ENCODE peak calls at places on chromosomes 4 and X, in six cellular contexts. J is stimulated activated naive CD8-positive, alpha-beta T cell treated with anti-CD3 and anti-CD28 coated beads, Interleukin-15, amount 100 ng/mL, for 72 hours; V is Peyer's patch; X is AG08396; I is iris pigment epithelial cell; A is activated T-cell treated with anti-CD3 and anti-CD28 coated beads for 1 hour. O is an unnamed sample.

GRCh38 chrX:17674611-17675010 is 62.7 kb upstream of the SCML1 start:
- DNase-seq in X (no peak), A (no peak), V (no peak), I (no peak), J (no peak), O (no peak)

GRCh38 chr4:2365054-2365912 is 53.2 kb downstream of the ZFYVE28 start:
- DNase-seq in A (no peak), I (no peak), J (no peak), X (no peak), V (no peak), O (no peak)

GRCh38 chr4:78057600-78058560 is 757 bp downstream of the FRAS1 start:
- DNase-seq in V (peak), X (peak), A (no peak), J (peak), I (peak), O (peak)

GRCh38 chr4:162201673-162202072 is 37.9 kb upstream of the FSTL5 start:
- DNase-seq in A (no peak), X (no peak), J (no peak), I (peak), V (no peak), O (no peak)

GRCh38 chr4:22903913-22904312 is 211.2 kb downstream of the GBA3 start:
- DNase-seq in X (no peak), V (no peak), I (no peak), J (no peak), A (no peak), O (no peak)

GRCh38 chr4:76087007-76087769 is 12.7 kb downstream of the ART3 start:
- DNase-seq in J (no peak), V (peak), A (no peak), X (peak), I (peak), O (peak)

GRCh38 chr4:136754810-136755530 is 777.3 kb downstream of the PCDH18 start:
- DNase-seq in X (no peak), I (no peak), A (no peak), V (no peak), J (no peak), O (no peak)

GRCh38 chrX:150146271-150146888 is 208.1 kb upstream of the EOLA2 start:
- DNase-seq in V (no peak), A (no peak), X (no peak), I (no peak), J (no peak), O (no peak)

GRCh38 chrX:143340190-143340589 is 177.1 kb downstream of the SPANXN3 start:
- DNase-seq in V (no peak), J (no peak), X (no peak), I (no peak), A (no peak), O (no peak)

GRCh38 chr4:87005369-87005689 is 70.5 kb downstream of the AFF1 start:
- DNase-seq in J (no peak), A (no peak), X (no peak), V (no peak), I (no peak), O (no peak)

GRCh38 chr4:57048590-57049304 is 61.4 kb downstream of the IGFBP7 start:
- DNase-seq in A (no peak), V (no peak), I (peak), J (no peak), X (no peak), O (no peak)

GRCh38 chrX:23666282-23666681 is 1.0 kb upstream of the PRDX4 start:
- DNase-seq in J (no peak), X (no peak), A (no peak), V (no peak), I (no peak), O (no peak)

GRCh38 chrX:9627827-9628406 is 137.7 kb downstream of the GPR143 start:
- DNase-seq in I (peak), V (no peak), J (no peak), A (no peak), X (no peak), O (no peak)

GRCh38 chr4:136369073-136369472 is 1163.2 kb downstream of the PCDH18 start:
- DNase-seq in A (no peak), X (no peak), V (no peak), J (no peak), I (peak), O (no peak)

GRCh38 chr4:67687639-67688038 is 13.3 kb downstream of the UBA6 start:
- DNase-seq in I (peak), X (no peak), A (no peak), J (no peak), V (no peak), O (no peak)

GRCh38 chr4:8652181-8653078 is 59.9 kb downstream of the CPZ start:
- DNase-seq in J (no peak), I (no peak), A (no peak), X (no peak), V (peak), O (no peak)

GRCh38 chrX:140766024-140766611 is 56.6 kb downstream of the LINC00632 start:
- DNase-seq in X (peak), V (no peak), J (peak), A (peak), I (peak), O (no peak)

GRCh38 chr4:7466904-7467303 is 32.2 kb upstream of the PSAPL1 start:
- DNase-seq in A (no peak), I (no peak), V (no peak), X (no peak), J (no peak), O (no peak)

GRCh38 chrX:108001218-108001814 is 19.1 kb upstream of the TEX13B start:
- DNase-seq in V (no peak), A (no peak), X (peak), I (peak), J (peak), O (peak)

GRCh38 chr4:176150283-176150682 is 45.1 kb downstream of the SPATA4 start:
- DNase-seq in V (no peak), I (peak), A (no peak), J (no peak), X (peak), O (peak)

GRCh38 chr4:88573995-88574394 is 18.3 kb upstream of the HERC3 start:
- DNase-seq in I (no peak), J (no peak), V (no peak), X (no peak), A (no peak), O (peak)

GRCh38 chr4:52600275-52600674 is 58.8 kb downstream of the USP46 start:
- DNase-seq in X (no peak), V (no peak), J (no peak), I (no peak), A (no peak), O (no peak)

GRCh38 chr4:168908093-168908492 is 102.0 kb downstream of the CBR4 start:
- DNase-seq in V (no peak), X (no peak), I (peak), J (no peak), A (no peak), O (peak)

GRCh38 chr4:55396305-55397023 is 707 bp downstream of the TMEM165 start:
- DNase-seq in X (peak), J (peak), A (peak), I (no peak), V (peak), O (peak)

GRCh38 chrX:24506082-24506481 is 41.0 kb downstream of the PDK3 start:
- DNase-seq in I (peak), X (peak), J (peak), A (no peak), V (no peak), O (peak)

GRCh38 chr4:13527983-13528822 is 16.1 kb downstream of the NKX3-2 start:
- DNase-seq in I (no peak), J (peak), V (no peak), A (no peak), X (peak), O (no peak)

GRCh38 chrX:17042046-17042445 is 95.6 kb downstream of the REPS2 start:
- DNase-seq in I (no peak), V (no peak), X (no peak), J (no peak), A (no peak), O (no peak)

GRCh38 chr4:136768213-136768924 is 763.9 kb downstream of the PCDH18 start:
- DNase-seq in J (no peak), A (no peak), X (no peak), I (no peak), V (no peak), O (no peak)

GRCh38 chr4:38930199-38930598 is 62.6 kb downstream of the FAM114A1 start:
- DNase-seq in J (no peak), V (no peak), X (no peak), I (no peak), A (no peak), O (no peak)

GRCh38 chr4:168999836-169000235 is 10.2 kb downstream of the CBR4 start:
- DNase-seq in J (no peak), X (no peak), A (no peak), I (no peak), V (no peak), O (no peak)

GRCh38 chrX:120144178-120144844 is 14.1 kb upstream of the RHOXF2 start:
- DNase-seq in V (no peak), X (no peak), J (peak), I (no peak), A (no peak), O (no peak)

GRCh38 chr4:186642998-186643397 is 80.7 kb downstream of the FAT1 start:
- DNase-seq in A (no peak), J (no peak), V (no peak), I (no peak), X (no peak), O (no peak)

GRCh38 chrX:7925867-7926472 is 1.2 kb downstream of the PNPLA4 start:
- DNase-seq in I (peak), V (peak), J (peak), X (peak), A (peak), O (peak)

GRCh38 chrX:137916090-137916746 is 350.3 kb downstream of the ZIC3 start:
- DNase-seq in J (no peak), X (no peak), V (no peak), I (no peak), A (no peak), O (no peak)

O was measured in trophoblast cell.